ENCODE peak calls at places on chromosomes 5 and 9, in seven cellular contexts. K, N, D, F, A, X and L are unnamed samples.
A peak's percentile ranks its signal among the peaks of the same experiment; 100 is the strongest.

GRCh38 chr9:34549407-34549732 is 26.6 kb upstream of the ENHO start:
- DNase-seq in A (no peak), N (no peak), D (no peak), X (no peak), F (no peak), K (no peak), L (no peak)

GRCh38 chr9:135138078-135138855 is 50.8 kb downstream of the OLFM1 start:
- DNase-seq in K (no peak), D (no peak), X (no peak), N (no peak), A (no peak), F (no peak), L (no peak)

GRCh38 chr9:134324359-134325095 is 1.7 kb upstream of the RXRA start:
- DNase-seq in X (no peak), A (peak; percentile 15), N (no peak), D (no peak), K (no peak), F (no peak), L (no peak)

GRCh38 chr5:169735913-169736312 is 98.8 kb downstream of the DOCK2 start:
- DNase-seq in K (no peak), N (no peak), F (no peak), A (no peak), D (no peak), X (no peak), L (no peak)

GRCh38 chr5:81007637-81008027 is 47.5 kb downstream of the RASGRF2 start:
- DNase-seq in D (no peak), A (peak; percentile 57), N (no peak), K (no peak), X (no peak), F (no peak), L (no peak)

GRCh38 chr9:21970800-21971620 is 23.2 kb downstream of the CDKN2A start:
- DNase-seq in A (no peak), D (no peak), F (no peak), X (no peak), N (no peak), K (no peak), L (no peak)

GRCh38 chr5:137613554-137614265 is 114.6 kb upstream of the SPOCK1 start:
- DNase-seq in K (peak; percentile 27), A (peak; percentile 28), X (no peak), D (no peak), N (no peak), F (peak; percentile 15), L (no peak)

GRCh38 chr9:111271481-111272080 is 58.4 kb downstream of the OR2K2 start:
- DNase-seq in K (peak; percentile 26), N (no peak), D (no peak), A (no peak), F (no peak), X (no peak), L (no peak)

GRCh38 chr5:33195431-33196128 is 245.2 kb upstream of the TARS1 start:
- DNase-seq in K (peak; percentile 38), A (no peak), F (no peak), D (no peak), N (no peak), X (peak; percentile 19), L (no peak)

DNA sequence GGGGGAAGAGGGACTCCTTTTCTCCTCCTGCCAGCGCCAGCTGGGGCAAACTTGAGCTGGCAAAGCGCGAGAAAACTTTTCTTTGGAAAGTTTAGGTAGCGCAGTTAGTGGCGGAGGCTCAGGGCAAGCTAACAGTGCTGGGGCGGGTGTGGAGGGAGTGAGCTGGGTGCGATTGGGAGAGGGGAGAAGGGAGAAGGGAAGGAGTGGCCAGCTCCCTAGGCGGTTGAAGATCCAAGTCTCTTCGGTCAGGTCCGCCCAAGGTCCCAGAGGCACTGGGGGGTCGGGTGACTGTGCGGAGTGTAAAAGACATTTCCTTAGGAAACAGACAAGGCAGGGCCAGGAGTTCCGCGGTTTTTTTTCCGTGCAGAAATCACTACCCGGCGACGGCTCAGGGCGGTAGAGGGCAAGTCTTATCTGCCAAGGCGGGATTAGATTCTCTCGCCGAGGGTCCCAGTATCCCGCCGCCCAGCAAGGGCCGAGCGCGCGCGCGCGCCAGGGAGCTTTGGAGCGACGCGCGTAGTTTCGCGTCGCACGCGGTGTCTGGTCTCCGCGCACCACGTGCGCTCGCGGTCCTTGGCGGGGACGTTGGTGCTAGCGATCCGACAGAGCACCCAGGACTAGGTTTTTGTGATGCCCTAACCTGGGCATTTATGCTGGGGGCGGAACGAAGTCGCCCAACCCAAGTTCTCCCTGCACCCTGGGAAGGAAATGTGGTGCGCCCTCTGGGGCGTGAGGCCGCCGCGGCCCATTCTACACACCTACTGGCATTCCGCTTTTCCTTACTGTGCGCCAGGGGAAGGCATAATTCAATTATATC is 33.7 kb upstream of the NFIB start:
- DNase-seq in A (no peak), F (no peak), X (no peak), K (no peak), N (no peak), D (no peak), L (no peak)
- TF ChIP-seq CTCF in A (no peak), F (no peak), X (no peak), K (no peak), N (no peak), D (peak; percentile 11), L (no peak)

GRCh38 chr5:141359790-141360426 is at the start of gene PCDHGB2:
- DNase-seq in F (peak; percentile 64), D (no peak), A (peak; percentile 16), N (no peak), X (no peak), K (peak; percentile 36), L (no peak)
- TF ChIP-seq CTCF in F (peak; percentile 42), D (no peak), A (peak; percentile 56), N (peak; percentile 21), X (peak; percentile 29), K (peak; percentile 38), L (peak; percentile 36)

GRCh38 chr5:160266752-160267345 is 37.5 kb downstream of the FABP6 start:
- DNase-seq in A (no peak), D (no peak), K (no peak), F (no peak), X (no peak), N (no peak), L (no peak)
- TF ChIP-seq CTCF in A (no peak), D (no peak), K (no peak), F (no peak), X (no peak), N (no peak), L (no peak)

GRCh38 chr5:72079288-72079687 is 28.0 kb upstream of the MAP1B start:
- DNase-seq in F (no peak), N (no peak), D (no peak), X (no peak), A (no peak), K (no peak), L (no peak)
- TF ChIP-seq CTCF in F (no peak), N (peak; percentile 11), D (no peak), X (no peak), A (no peak), K (no peak), L (no peak)

DNA sequence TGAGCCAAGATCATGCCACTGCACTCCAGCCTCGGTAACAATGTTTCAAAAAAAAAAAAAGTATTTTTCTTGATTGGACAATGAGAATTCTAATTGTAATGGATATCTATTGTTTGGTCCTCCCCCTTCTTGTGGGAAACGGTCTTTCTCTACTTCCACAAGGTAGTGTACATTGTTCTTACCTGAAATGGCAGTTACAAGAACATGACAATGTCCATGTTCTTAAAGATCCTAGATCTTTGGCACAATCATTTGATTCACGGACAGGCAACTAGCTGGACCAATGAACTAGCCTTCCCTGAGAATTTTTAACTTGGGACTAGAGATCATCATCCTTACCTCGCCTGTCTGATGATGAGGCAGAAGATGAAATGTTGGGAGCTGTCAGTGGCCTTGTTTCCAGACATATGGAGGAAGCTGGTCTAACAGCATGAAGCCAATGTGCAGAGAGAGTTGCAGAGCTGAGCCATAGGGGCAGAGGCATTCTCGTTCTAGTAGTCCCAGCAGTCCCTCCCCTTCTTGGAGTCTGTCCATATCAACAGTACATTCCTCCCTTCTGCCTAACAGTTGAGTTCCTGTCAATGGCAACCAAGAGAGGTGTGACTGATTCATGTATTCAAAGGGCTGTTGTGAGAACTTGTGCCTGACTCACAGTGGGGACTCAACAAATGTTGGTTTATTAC is 2.2 kb upstream of the MARCHF6 start:
- DNase-seq in X (no peak), D (no peak), K (peak; percentile 81), N (no peak), F (no peak), A (no peak), L (no peak)
- TF ChIP-seq CTCF in X (no peak), D (no peak), K (no peak), N (no peak), F (no peak), A (no peak), L (no peak)

DNA sequence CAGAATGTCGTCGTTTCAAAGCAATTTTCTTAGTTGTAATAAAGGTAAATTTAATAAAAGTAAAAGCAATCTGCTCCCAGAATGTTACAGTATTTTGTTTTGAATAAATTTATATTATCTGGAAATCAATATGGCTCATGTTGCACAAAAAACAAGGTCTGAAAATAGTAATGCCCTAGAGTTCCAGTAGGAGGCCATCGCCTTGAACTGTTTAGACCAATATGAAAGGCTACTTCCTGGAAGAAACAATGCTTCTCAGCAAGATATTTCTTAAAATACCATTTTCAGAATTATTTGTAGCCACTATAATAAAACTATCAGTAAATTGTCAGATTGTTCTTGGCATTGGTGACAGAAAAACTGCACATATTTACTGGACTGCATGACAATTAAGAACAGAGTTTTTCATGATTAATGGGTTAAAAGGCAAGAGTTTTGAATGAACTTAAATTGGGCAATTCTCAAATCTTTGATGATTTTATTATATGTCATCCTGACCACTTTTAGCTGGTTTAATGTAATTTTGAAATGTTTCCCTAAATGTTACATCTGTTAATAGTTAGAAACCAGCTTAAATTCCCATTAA is 153.2 kb downstream of the COMMD10 start:
- DNase-seq in F (no peak), D (no peak), X (no peak), A (no peak), K (no peak), N (no peak), L (no peak)
- TF ChIP-seq CTCF in F (peak; percentile 2), D (no peak), X (peak; percentile 12), A (no peak), K (peak; percentile 28), N (no peak), L (no peak)